ENCODE peak calls at places on chromosomes 3 and 15, in nine cellular contexts. One of them, this sample, is unnamed.

GRCh38 chr3:61617041-61617440 is 55.7 kb downstream of the PTPRG start:
- DNase-seq in brain microvascular endothelial cell: no peak
- DNase-seq in cardiac fibroblast: peak
- DNase-seq in endodermal cell: no peak
- DNase-seq in occipital lobe: no peak
- DNase-seq in NCI-H1105 treated with DMSO at 0.1 percent for 48 hours: no peak
- DNase-seq in stimulated activated naive CD8-positive, alpha-beta T cell treated with anti-CD3 and anti-CD28 coated beads, Interleukin-15, Interleukin-2, amounts not matched to agents 100 U/mL and 50 U/mL, for 24 hours: no peak
- DNase-seq in ELR: no peak
- DNase-seq in HepG2: no peak
- DNase-seq in this sample: no peak

GRCh38 chr3:123739146-123739545 is 145.0 kb downstream of the MYLK start:
- DNase-seq in occipital lobe: no peak
- DNase-seq in cardiac fibroblast: no peak
- DNase-seq in brain microvascular endothelial cell: no peak
- DNase-seq in HepG2: no peak
- DNase-seq in NCI-H1105 treated with DMSO at 0.1 percent for 48 hours: no peak
- DNase-seq in stimulated activated naive CD8-positive, alpha-beta T cell treated with anti-CD3 and anti-CD28 coated beads, Interleukin-15, Interleukin-2, amounts not matched to agents 100 U/mL and 50 U/mL, for 24 hours: no peak
- DNase-seq in ELR: peak
- DNase-seq in endodermal cell: no peak
- DNase-seq in this sample: no peak

GRCh38 chr15:82122754-82123400 is 77.1 kb upstream of the MEX3B start:
- DNase-seq in stimulated activated naive CD8-positive, alpha-beta T cell treated with anti-CD3 and anti-CD28 coated beads, Interleukin-15, Interleukin-2, amounts not matched to agents 100 U/mL and 50 U/mL, for 24 hours: no peak
- DNase-seq in brain microvascular endothelial cell: peak
- DNase-seq in occipital lobe: no peak
- DNase-seq in cardiac fibroblast: peak
- DNase-seq in endodermal cell: no peak
- DNase-seq in HepG2: no peak
- DNase-seq in NCI-H1105 treated with DMSO at 0.1 percent for 48 hours: no peak
- DNase-seq in ELR: peak
- DNase-seq in this sample: no peak

GRCh38 chr3:105790534-105790933 is 78.3 kb downstream of the CBLB start:
- DNase-seq in stimulated activated naive CD8-positive, alpha-beta T cell treated with anti-CD3 and anti-CD28 coated beads, Interleukin-15, Interleukin-2, amounts not matched to agents 100 U/mL and 50 U/mL, for 24 hours: no peak
- DNase-seq in HepG2: no peak
- DNase-seq in ELR: no peak
- DNase-seq in brain microvascular endothelial cell: no peak
- DNase-seq in endodermal cell: no peak
- DNase-seq in cardiac fibroblast: no peak
- DNase-seq in occipital lobe: no peak
- DNase-seq in NCI-H1105 treated with DMSO at 0.1 percent for 48 hours: no peak
- DNase-seq in this sample: no peak

GRCh38 chr15:96181873-96182301 is 148.6 kb upstream of the NR2F2 start:
- DNase-seq in brain microvascular endothelial cell: peak
- DNase-seq in stimulated activated naive CD8-positive, alpha-beta T cell treated with anti-CD3 and anti-CD28 coated beads, Interleukin-15, Interleukin-2, amounts not matched to agents 100 U/mL and 50 U/mL, for 24 hours: no peak
- DNase-seq in NCI-H1105 treated with DMSO at 0.1 percent for 48 hours: no peak
- DNase-seq in occipital lobe: no peak
- DNase-seq in HepG2: no peak
- DNase-seq in endodermal cell: no peak
- DNase-seq in ELR: peak
- DNase-seq in cardiac fibroblast: peak
- DNase-seq in this sample: no peak

GRCh38 chr3:196563721-196564225 is 4.6 kb downstream of the WDR53 start:
- DNase-seq in stimulated activated naive CD8-positive, alpha-beta T cell treated with anti-CD3 and anti-CD28 coated beads, Interleukin-15, Interleukin-2, amounts not matched to agents 100 U/mL and 50 U/mL, for 24 hours: no peak
- DNase-seq in endodermal cell: no peak
- DNase-seq in brain microvascular endothelial cell: peak
- DNase-seq in cardiac fibroblast: peak
- DNase-seq in occipital lobe: no peak
- DNase-seq in NCI-H1105 treated with DMSO at 0.1 percent for 48 hours: no peak
- DNase-seq in ELR: peak
- DNase-seq in HepG2: no peak
- DNase-seq in this sample: peak

GRCh38 chr3:124351430-124352142 is 359.7 kb upstream of the ROPN1 start:
- DNase-seq in occipital lobe: peak
- DNase-seq in NCI-H1105 treated with DMSO at 0.1 percent for 48 hours: peak
- DNase-seq in ELR: peak
- DNase-seq in endodermal cell: peak
- DNase-seq in HepG2: peak
- DNase-seq in stimulated activated naive CD8-positive, alpha-beta T cell treated with anti-CD3 and anti-CD28 coated beads, Interleukin-15, Interleukin-2, amounts not matched to agents 100 U/mL and 50 U/mL, for 24 hours: no peak
- DNase-seq in cardiac fibroblast: peak
- DNase-seq in brain microvascular endothelial cell: peak
- DNase-seq in this sample: no peak

GRCh38 chr15:60000113-60000823 is 3.8 kb upstream of the FOXB1 start:
- DNase-seq in ELR: no peak
- DNase-seq in endodermal cell: peak
- DNase-seq in occipital lobe: no peak
- DNase-seq in stimulated activated naive CD8-positive, alpha-beta T cell treated with anti-CD3 and anti-CD28 coated beads, Interleukin-15, Interleukin-2, amounts not matched to agents 100 U/mL and 50 U/mL, for 24 hours: no peak
- DNase-seq in brain microvascular endothelial cell: no peak
- DNase-seq in cardiac fibroblast: no peak
- DNase-seq in NCI-H1105 treated with DMSO at 0.1 percent for 48 hours: peak
- DNase-seq in HepG2: no peak
- DNase-seq in this sample: no peak

GRCh38 chr3:8069471-8069870 is 432.2 kb upstream of the LMCD1 start:
- DNase-seq in cardiac fibroblast: no peak
- DNase-seq in NCI-H1105 treated with DMSO at 0.1 percent for 48 hours: no peak
- DNase-seq in occipital lobe: no peak
- DNase-seq in brain microvascular endothelial cell: no peak
- DNase-seq in HepG2: no peak
- DNase-seq in stimulated activated naive CD8-positive, alpha-beta T cell treated with anti-CD3 and anti-CD28 coated beads, Interleukin-15, Interleukin-2, amounts not matched to agents 100 U/mL and 50 U/mL, for 24 hours: no peak
- DNase-seq in endodermal cell: peak
- DNase-seq in ELR: no peak
- DNase-seq in this sample: no peak

GRCh38 chr15:31326729-31327673 is at the start of gene KLF13:
- DNase-seq in endodermal cell: peak
- DNase-seq in brain microvascular endothelial cell: peak
- DNase-seq in HepG2: no peak
- DNase-seq in stimulated activated naive CD8-positive, alpha-beta T cell treated with anti-CD3 and anti-CD28 coated beads, Interleukin-15, Interleukin-2, amounts not matched to agents 100 U/mL and 50 U/mL, for 24 hours: peak
- DNase-seq in NCI-H1105 treated with DMSO at 0.1 percent for 48 hours: no peak
- DNase-seq in occipital lobe: no peak
- DNase-seq in cardiac fibroblast: peak
- DNase-seq in ELR: no peak
- DNase-seq in this sample: no peak

GRCh38 chr15:57216288-57216687 is 160.0 kb upstream of the CGNL1 start:
- DNase-seq in endodermal cell: no peak
- DNase-seq in cardiac fibroblast: peak
- DNase-seq in HepG2: no peak
- DNase-seq in brain microvascular endothelial cell: peak
- DNase-seq in stimulated activated naive CD8-positive, alpha-beta T cell treated with anti-CD3 and anti-CD28 coated beads, Interleukin-15, Interleukin-2, amounts not matched to agents 100 U/mL and 50 U/mL, for 24 hours: no peak
- DNase-seq in NCI-H1105 treated with DMSO at 0.1 percent for 48 hours: peak
- DNase-seq in occipital lobe: no peak
- DNase-seq in ELR: peak
- DNase-seq in this sample: no peak

GRCh38 chr3:10946526-10946925 is 46.0 kb upstream of the SLC6A1 start:
- DNase-seq in endodermal cell: no peak
- DNase-seq in stimulated activated naive CD8-positive, alpha-beta T cell treated with anti-CD3 and anti-CD28 coated beads, Interleukin-15, Interleukin-2, amounts not matched to agents 100 U/mL and 50 U/mL, for 24 hours: no peak
- DNase-seq in ELR: no peak
- DNase-seq in occipital lobe: no peak
- DNase-seq in cardiac fibroblast: no peak
- DNase-seq in brain microvascular endothelial cell: no peak
- DNase-seq in HepG2: no peak
- DNase-seq in NCI-H1105 treated with DMSO at 0.1 percent for 48 hours: no peak
- DNase-seq in this sample: no peak

GRCh38 chr3:77563012-77563411 is 523.1 kb downstream of the ROBO2 start:
- DNase-seq in occipital lobe: no peak
- DNase-seq in NCI-H1105 treated with DMSO at 0.1 percent for 48 hours: no peak
- DNase-seq in cardiac fibroblast: no peak
- DNase-seq in endodermal cell: no peak
- DNase-seq in ELR: no peak
- DNase-seq in brain microvascular endothelial cell: no peak
- DNase-seq in HepG2: no peak
- DNase-seq in stimulated activated naive CD8-positive, alpha-beta T cell treated with anti-CD3 and anti-CD28 coated beads, Interleukin-15, Interleukin-2, amounts not matched to agents 100 U/mL and 50 U/mL, for 24 hours: no peak
- DNase-seq in this sample: no peak

GRCh38 chr3:54986294-54986693 is 58.4 kb upstream of the LRTM1 start:
- DNase-seq in brain microvascular endothelial cell: no peak
- DNase-seq in ELR: no peak
- DNase-seq in occipital lobe: no peak
- DNase-seq in HepG2: no peak
- DNase-seq in endodermal cell: no peak
- DNase-seq in cardiac fibroblast: no peak
- DNase-seq in NCI-H1105 treated with DMSO at 0.1 percent for 48 hours: no peak
- DNase-seq in stimulated activated naive CD8-positive, alpha-beta T cell treated with anti-CD3 and anti-CD28 coated beads, Interleukin-15, Interleukin-2, amounts not matched to agents 100 U/mL and 50 U/mL, for 24 hours: no peak
- DNase-seq in this sample: no peak

GRCh38 chr3:170257145-170257544 is 34.9 kb downstream of the PRKCI start:
- DNase-seq in ELR: no peak
- DNase-seq in occipital lobe: no peak
- DNase-seq in brain microvascular endothelial cell: no peak
- DNase-seq in HepG2: no peak
- DNase-seq in cardiac fibroblast: no peak
- DNase-seq in endodermal cell: no peak
- DNase-seq in stimulated activated naive CD8-positive, alpha-beta T cell treated with anti-CD3 and anti-CD28 coated beads, Interleukin-15, Interleukin-2, amounts not matched to agents 100 U/mL and 50 U/mL, for 24 hours: peak
- DNase-seq in NCI-H1105 treated with DMSO at 0.1 percent for 48 hours: no peak
- DNase-seq in this sample: no peak

GRCh38 chr3:113002676-113003075 is 11.9 kb downstream of the GTPBP8 start:
- DNase-seq in HepG2: no peak
- DNase-seq in endodermal cell: peak
- DNase-seq in occipital lobe: no peak
- DNase-seq in brain microvascular endothelial cell: no peak
- DNase-seq in NCI-H1105 treated with DMSO at 0.1 percent for 48 hours: no peak
- DNase-seq in ELR: peak
- DNase-seq in cardiac fibroblast: no peak
- DNase-seq in stimulated activated naive CD8-positive, alpha-beta T cell treated with anti-CD3 and anti-CD28 coated beads, Interleukin-15, Interleukin-2, amounts not matched to agents 100 U/mL and 50 U/mL, for 24 hours: peak
- DNase-seq in this sample: no peak

GRCh38 chr3:124853446-124853845 is 33.7 kb downstream of the ITGB5 start:
- DNase-seq in HepG2: no peak
- DNase-seq in NCI-H1105 treated with DMSO at 0.1 percent for 48 hours: no peak
- DNase-seq in cardiac fibroblast: no peak
- DNase-seq in ELR: no peak
- DNase-seq in occipital lobe: no peak
- DNase-seq in brain microvascular endothelial cell: no peak
- DNase-seq in stimulated activated naive CD8-positive, alpha-beta T cell treated with anti-CD3 and anti-CD28 coated beads, Interleukin-15, Interleukin-2, amounts not matched to agents 100 U/mL and 50 U/mL, for 24 hours: no peak
- DNase-seq in endodermal cell: no peak
- DNase-seq in this sample: no peak

GRCh38 chr3:103532986-103533385 is 1098.2 kb downstream of the ZPLD1 start:
- DNase-seq in HepG2: no peak
- DNase-seq in cardiac fibroblast: no peak
- DNase-seq in brain microvascular endothelial cell: no peak
- DNase-seq in ELR: no peak
- DNase-seq in stimulated activated naive CD8-positive, alpha-beta T cell treated with anti-CD3 and anti-CD28 coated beads, Interleukin-15, Interleukin-2, amounts not matched to agents 100 U/mL and 50 U/mL, for 24 hours: no peak
- DNase-seq in NCI-H1105 treated with DMSO at 0.1 percent for 48 hours: no peak
- DNase-seq in endodermal cell: no peak
- DNase-seq in occipital lobe: no peak
- DNase-seq in this sample: no peak

GRCh38 chr3:98361289-98361688 is 7.6 kb downstream of the OR5K4 start:
- DNase-seq in endodermal cell: no peak
- DNase-seq in cardiac fibroblast: no peak
- DNase-seq in ELR: no peak
- DNase-seq in NCI-H1105 treated with DMSO at 0.1 percent for 48 hours: no peak
- DNase-seq in occipital lobe: no peak
- DNase-seq in stimulated activated naive CD8-positive, alpha-beta T cell treated with anti-CD3 and anti-CD28 coated beads, Interleukin-15, Interleukin-2, amounts not matched to agents 100 U/mL and 50 U/mL, for 24 hours: no peak
- DNase-seq in HepG2: no peak
- DNase-seq in brain microvascular endothelial cell: no peak
- DNase-seq in this sample: no peak

GRCh38 chr15:53072077-53072476 is 281.9 kb upstream of the ONECUT1 start:
- DNase-seq in brain microvascular endothelial cell: peak
- DNase-seq in stimulated activated naive CD8-positive, alpha-beta T cell treated with anti-CD3 and anti-CD28 coated beads, Interleukin-15, Interleukin-2, amounts not matched to agents 100 U/mL and 50 U/mL, for 24 hours: peak
- DNase-seq in HepG2: peak
- DNase-seq in cardiac fibroblast: peak
- DNase-seq in ELR: peak
- DNase-seq in NCI-H1105 treated with DMSO at 0.1 percent for 48 hours: peak
- DNase-seq in occipital lobe: peak
- DNase-seq in endodermal cell: peak
- DNase-seq in this sample: no peak

GRCh38 chr3:174931473-174931872 is 72.3 kb downstream of the NAALADL2 start:
- DNase-seq in occipital lobe: no peak
- DNase-seq in brain microvascular endothelial cell: no peak
- DNase-seq in ELR: peak
- DNase-seq in NCI-H1105 treated with DMSO at 0.1 percent for 48 hours: no peak
- DNase-seq in stimulated activated naive CD8-positive, alpha-beta T cell treated with anti-CD3 and anti-CD28 coated beads, Interleukin-15, Interleukin-2, amounts not matched to agents 100 U/mL and 50 U/mL, for 24 hours: no peak
- DNase-seq in HepG2: no peak
- DNase-seq in endodermal cell: no peak
- DNase-seq in cardiac fibroblast: peak
- DNase-seq in this sample: no peak

GRCh38 chr3:20405731-20406130 is 219.7 kb upstream of the SGO1 start:
- DNase-seq in NCI-H1105 treated with DMSO at 0.1 percent for 48 hours: no peak
- DNase-seq in stimulated activated naive CD8-positive, alpha-beta T cell treated with anti-CD3 and anti-CD28 coated beads, Interleukin-15, Interleukin-2, amounts not matched to agents 100 U/mL and 50 U/mL, for 24 hours: no peak
- DNase-seq in HepG2: no peak
- DNase-seq in occipital lobe: no peak
- DNase-seq in ELR: no peak
- DNase-seq in endodermal cell: no peak
- DNase-seq in brain microvascular endothelial cell: peak
- DNase-seq in cardiac fibroblast: peak
- DNase-seq in this sample: no peak

GRCh38 chr15:55915876-55916567 is 77.4 kb downstream of the NEDD4 start:
- DNase-seq in cardiac fibroblast: peak
- DNase-seq in endodermal cell: no peak
- DNase-seq in occipital lobe: no peak
- DNase-seq in brain microvascular endothelial cell: no peak
- DNase-seq in stimulated activated naive CD8-positive, alpha-beta T cell treated with anti-CD3 and anti-CD28 coated beads, Interleukin-15, Interleukin-2, amounts not matched to agents 100 U/mL and 50 U/mL, for 24 hours: no peak
- DNase-seq in HepG2: no peak
- DNase-seq in ELR: peak
- DNase-seq in NCI-H1105 treated with DMSO at 0.1 percent for 48 hours: no peak
- DNase-seq in this sample: no peak

GRCh38 chr3:190617185-190617584 is 103.3 kb downstream of the IL1RAP start:
- DNase-seq in occipital lobe: no peak
- DNase-seq in brain microvascular endothelial cell: no peak
- DNase-seq in stimulated activated naive CD8-positive, alpha-beta T cell treated with anti-CD3 and anti-CD28 coated beads, Interleukin-15, Interleukin-2, amounts not matched to agents 100 U/mL and 50 U/mL, for 24 hours: peak
- DNase-seq in endodermal cell: no peak
- DNase-seq in cardiac fibroblast: peak
- DNase-seq in NCI-H1105 treated with DMSO at 0.1 percent for 48 hours: no peak
- DNase-seq in HepG2: peak
- DNase-seq in ELR: peak
- DNase-seq in this sample: no peak

GRCh38 chr3:12396475-12396874 is 87.8 kb upstream of the TSEN2 start:
- DNase-seq in brain microvascular endothelial cell: no peak
- DNase-seq in NCI-H1105 treated with DMSO at 0.1 percent for 48 hours: no peak
- DNase-seq in endodermal cell: no peak
- DNase-seq in cardiac fibroblast: no peak
- DNase-seq in ELR: no peak
- DNase-seq in stimulated activated naive CD8-positive, alpha-beta T cell treated with anti-CD3 and anti-CD28 coated beads, Interleukin-15, Interleukin-2, amounts not matched to agents 100 U/mL and 50 U/mL, for 24 hours: no peak
- DNase-seq in occipital lobe: no peak
- DNase-seq in HepG2: no peak
- DNase-seq in this sample: no peak

GRCh38 chr15:33322091-33322490 is 11.3 kb downstream of the RYR3 start:
- DNase-seq in ELR: no peak
- DNase-seq in NCI-H1105 treated with DMSO at 0.1 percent for 48 hours: no peak
- DNase-seq in occipital lobe: no peak
- DNase-seq in HepG2: no peak
- DNase-seq in stimulated activated naive CD8-positive, alpha-beta T cell treated with anti-CD3 and anti-CD28 coated beads, Interleukin-15, Interleukin-2, amounts not matched to agents 100 U/mL and 50 U/mL, for 24 hours: no peak
- DNase-seq in brain microvascular endothelial cell: no peak
- DNase-seq in cardiac fibroblast: no peak
- DNase-seq in endodermal cell: no peak
- DNase-seq in this sample: no peak

This sample was measured in central memory CD4-positive, alpha-beta T cell.